ENCODE peak calls at places on chromosomes 5 and 9, in four cellular contexts. W, F, L and Z are unnamed samples. For H3K27me3 and H3K36me3, the result is how much of the 10 kb centered on the place peaks cover.

GRCh38 chr5:96051401-96051830 is 89.8 kb upstream of the ELL2 start:
- DNase-seq in W (no peak), F (no peak), L (no peak), Z (no peak)

GRCh38 chr5:53053364-53053763 is 56.2 kb downstream of the MOCS2 start:
- DNase-seq in W (no peak), F (no peak), L (no peak), Z (no peak)

GRCh38 chr5:168066536-168067208 is 224.8 kb upstream of the WWC1 start:
- DNase-seq in W (no peak), F (no peak), L (peak), Z (no peak)

GRCh38 chr9:27247756-27248155 is 49.2 kb downstream of the EQTN start:
- DNase-seq in W (no peak), F (peak), L (peak), Z (peak)

GRCh38 chr9:95024097-95024671 is 293.3 kb downstream of the FANCC start:
- DNase-seq in W (no peak), F (no peak), L (peak), Z (no peak)

GRCh38 chr5:171595801-171596231 is 176.4 kb downstream of the FGF18 start:
- DNase-seq in W (no peak), F (peak), L (no peak), Z (no peak)

GRCh38 chr9:132943677-132944293 is 631 bp downstream of the TSC1 start:
- DNase-seq in W (no peak), F (no peak), L (no peak), Z (peak)

GRCh38 chr5:124402144-124402581 is 344.3 kb downstream of the ZNF608 start:
- DNase-seq in W (no peak), F (peak), L (no peak), Z (no peak)

GRCh38 chr5:180209137-180209581 is at the start of gene RASGEF1C:
- DNase-seq in W (peak), F (peak), L (peak), Z (peak)

GRCh38 chr5:138163721-138164120 is 14.7 kb downstream of the BRD8 start:
- DNase-seq in W (no peak), F (no peak), L (no peak), Z (no peak)

GRCh38 chr9:127189628-127190027 is 67.2 kb upstream of the ANGPTL2 start:
- DNase-seq in W (no peak), F (no peak), L (no peak), Z (no peak)

GRCh38 chr5:64635056-64635686 is 55.1 kb upstream of the SHISAL2B start:
- DNase-seq in W (no peak), F (peak), L (no peak), Z (no peak)

GRCh38 chr5:140564196-140565023 is at the start of the genes APBB3 and SLC35A4:
- DNase-seq in W (peak), F (peak), L (peak), Z (peak)

GRCh38 chr5:43017438-43017820 is 22.7 kb downstream of the ANXA2R start:
- DNase-seq in W (no peak), F (peak), L (no peak), Z (peak)

GRCh38 chr5:13478831-13479465 is 465.5 kb downstream of the DNAH5 start:
- DNase-seq in W (no peak), F (peak), L (peak), Z (no peak)

GRCh38 chr5:179607449-179607931 is 16.0 kb downstream of the HNRNPH1 start:
- DNase-seq in W (no peak), F (no peak), L (peak), Z (no peak)

GRCh38 chr5:88092938-88093635 is 175.6 kb downstream of the TMEM161B start:
- DNase-seq in W (no peak), F (no peak), L (no peak), Z (no peak)

GRCh38 chr9:108865037-108865436 is 3.0 kb downstream of the ACTL7A start:
- DNase-seq in W (no peak), F (no peak), L (no peak), Z (no peak)

GRCh38 chr5:124649548-124650501 is 96.6 kb downstream of the ZNF608 start:
- DNase-seq in W (peak), F (peak), L (no peak), Z (peak)

GRCh38 chr5:122067330-122067885 is 10.7 kb downstream of the LOX start:
- DNase-seq in W (no peak), F (no peak), L (no peak), Z (no peak)

GRCh38 chr5:172904643-172905345 is 54.4 kb upstream of the RPL26L1 start:
- DNase-seq in W (no peak), F (peak), L (no peak), Z (no peak)

GRCh38 chr5:10789726-10790125 is 28.7 kb upstream of the DAP start:
- DNase-seq in W (no peak), F (peak), L (no peak), Z (no peak)

GRCh38 chr9:123470991-123471770 is 115.2 kb downstream of the CRB2 start:
- DNase-seq in W (no peak), F (no peak), L (no peak), Z (no peak)

GRCh38 chr5:173312821-173313220 is 15.4 kb downstream of the STC2 start:
- DNase-seq in W (no peak), F (no peak), L (no peak), Z (no peak)

GRCh38 chr9:93082841-93083411 is 13.1 kb upstream of the CARD19 start:
- DNase-seq in W (no peak), F (no peak), L (no peak), Z (no peak)

GRCh38 chr5:73118331-73119011 is 1.9 kb upstream of the TMEM171 start:
- DNase-seq in W (no peak), F (no peak), L (no peak), Z (no peak)

GRCh38 chr9:130197888-130198287 is 25.7 kb downstream of the NCS1 start:
- DNase-seq in W (no peak), F (no peak), L (no peak), Z (no peak)

GRCh38 chr5:36073595-36074216 is 7.0 kb upstream of the UGT3A2 start:
- DNase-seq in W (no peak), F (no peak), L (peak), Z (peak)

GRCh38 chr5:158414333-158414762 is 555.4 kb upstream of the CLINT1 start:
- DNase-seq in W (no peak), F (no peak), L (no peak), Z (no peak)

GRCh38 chr5:111509119-111509518 is 3.2 kb downstream of the STARD4 start:
- DNase-seq in W (no peak), F (no peak), L (no peak), Z (peak)

DNA sequence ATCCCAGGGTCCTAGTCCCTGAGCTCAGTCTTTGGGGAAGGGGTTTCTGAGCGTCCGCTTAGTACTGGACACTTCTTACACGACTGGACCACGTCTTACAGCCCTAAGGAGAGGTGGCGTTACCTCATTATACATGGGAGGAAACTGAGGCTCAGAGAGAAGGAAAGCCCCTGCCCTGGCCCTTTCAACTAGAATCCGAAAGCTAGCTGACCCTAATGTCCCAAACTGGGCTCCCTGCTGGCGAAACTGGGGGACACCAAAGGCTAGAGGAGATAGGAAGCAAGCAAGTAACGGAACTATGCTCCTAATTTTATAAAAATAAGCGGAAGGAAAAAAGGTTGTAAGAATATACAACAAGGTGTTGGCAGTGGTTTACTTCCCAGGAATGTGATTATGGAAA is 14.2 kb downstream of the LHX6 start:
- DNase-seq in W (no peak), F (no peak), L (no peak), Z (no peak)
- H3K27me3 ChIP-seq in W (under half), F (half or more), L (half or more), Z (under half)

DNA sequence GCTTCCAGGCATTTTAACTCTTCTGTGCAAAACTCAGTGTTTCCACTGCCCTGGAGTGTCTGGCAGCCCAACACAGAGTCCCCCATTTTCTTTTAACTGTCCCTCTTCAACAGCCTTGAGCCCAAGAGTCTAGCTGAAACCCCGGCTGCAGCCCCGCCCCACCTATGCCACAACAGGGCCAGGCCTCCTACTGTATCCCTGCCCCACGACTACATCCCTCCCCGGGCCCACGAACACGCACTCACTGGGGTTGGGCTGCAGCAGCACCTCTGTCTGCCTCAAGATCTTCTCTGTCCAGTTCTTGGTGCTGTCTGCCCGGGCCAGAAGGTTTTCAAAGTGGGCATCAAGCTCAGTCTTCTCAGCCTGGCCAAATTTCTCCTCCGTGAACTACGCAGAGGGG is 6.1 kb downstream of the SH3GLB2 start:
- DNase-seq in W (no peak), F (no peak), L (no peak), Z (no peak)
- H3K27ac ChIP-seq in W (no peak), F (no peak), L (no peak), Z (no peak)

GRCh38 chr9:101536351-101536750 is 2.7 kb downstream of the RNF20 start:
- DNase-seq in W (no peak), F (peak), L (no peak), Z (no peak)
- H3K36me3 ChIP-seq in W (under half), F (under half), L (half or more), Z (half or more)

GRCh38 chr5:55223219-55223987 is 3.7 kb downstream of the MCIDAS start:
- DNase-seq in W (no peak), F (no peak), L (no peak), Z (no peak)
- H3K27me3 ChIP-seq in W (half or more), F (half or more), L (under half), Z (half or more)